ENCODE peak calls at places on chromosomes 5 and 9, in five cellular contexts. I, G, S, L and C are unnamed samples.

GRCh38 chr9:131562032-131562959 is 17.0 kb downstream of the PRRT1B start:
- DNase-seq in I (no peak), G (no peak), S (no peak), L (no peak), C (no peak)

GRCh38 chr5:94503677-94504076 is 114.7 kb downstream of the KIAA0825 start:
- DNase-seq in I (no peak), G (no peak), S (no peak), L (no peak), C (no peak)

GRCh38 chr5:66807743-66808142 is 211.6 kb downstream of the MAST4 start:
- DNase-seq in I (peak), G (peak), S (no peak), L (no peak), C (no peak)

GRCh38 chr9:79719989-79720388 is 148.2 kb downstream of the TLE4 start:
- DNase-seq in I (no peak), G (no peak), S (no peak), L (no peak), C (no peak)

GRCh38 chr5:142915840-142916424 is 145.8 kb downstream of the ARHGAP26 start:
- DNase-seq in I (peak), G (peak), S (peak), L (no peak), C (peak)

GRCh38 chr5:107553063-107553676 is 117.6 kb downstream of the EFNA5 start:
- DNase-seq in I (no peak), G (peak), S (no peak), L (no peak), C (no peak)

GRCh38 chr5:137192293-137192743 is 306.8 kb downstream of the SPOCK1 start:
- DNase-seq in I (no peak), G (no peak), S (no peak), L (no peak), C (no peak)

GRCh38 chr9:94952553-94953373 is 226.3 kb downstream of the AOPEP start:
- DNase-seq in I (no peak), G (no peak), S (peak), L (no peak), C (peak)

GRCh38 chr9:125744616-125745387 is 2.4 kb upstream of the PBX3 start:
- DNase-seq in I (no peak), G (no peak), S (no peak), L (no peak), C (no peak)

GRCh38 chr5:136212252-136212721 is 19.3 kb upstream of the SMIM32 start:
- DNase-seq in I (peak), G (peak), S (peak), L (peak), C (peak)